ENCODE peak calls at places on chromosomes 5 and 9, in five cellular contexts. One of them, this sample, is unnamed.

GRCh38 chr9:21802418-21803000 is at the start of gene MTAP:
- DNase-seq in astrocyte of the spinal cord: peak
- DNase-seq in cardiac muscle cell: peak
- DNase-seq in activated naive CD4-positive, alpha-beta T cell treated with anti-CD3 and anti-CD28 coated beads for 36 hours: peak
- DNase-seq in fibroblast of pulmonary artery: peak
- DNase-seq in this sample: peak

GRCh38 chr5:110258460-110258859 is 468.0 kb downstream of the TMEM232 start:
- DNase-seq in astrocyte of the spinal cord: peak
- DNase-seq in cardiac muscle cell: peak
- DNase-seq in activated naive CD4-positive, alpha-beta T cell treated with anti-CD3 and anti-CD28 coated beads for 36 hours: no peak
- DNase-seq in fibroblast of pulmonary artery: no peak
- DNase-seq in this sample: no peak

GRCh38 chr5:154878642-154879335 is 20.4 kb downstream of the CNOT8 start:
- DNase-seq in fibroblast of pulmonary artery: no peak
- DNase-seq in activated naive CD4-positive, alpha-beta T cell treated with anti-CD3 and anti-CD28 coated beads for 36 hours: no peak
- DNase-seq in cardiac muscle cell: no peak
- DNase-seq in astrocyte of the spinal cord: peak
- DNase-seq in this sample: no peak

GRCh38 chr5:179486596-179487051 is 63.7 kb upstream of the RUFY1 start:
- DNase-seq in astrocyte of the spinal cord: no peak
- DNase-seq in activated naive CD4-positive, alpha-beta T cell treated with anti-CD3 and anti-CD28 coated beads for 36 hours: no peak
- DNase-seq in fibroblast of pulmonary artery: peak
- DNase-seq in cardiac muscle cell: peak
- DNase-seq in this sample: no peak

GRCh38 chr9:12812710-12813109 is 37.9 kb downstream of the LURAP1L start:
- DNase-seq in cardiac muscle cell: no peak
- DNase-seq in astrocyte of the spinal cord: peak
- DNase-seq in activated naive CD4-positive, alpha-beta T cell treated with anti-CD3 and anti-CD28 coated beads for 36 hours: no peak
- DNase-seq in fibroblast of pulmonary artery: no peak
- DNase-seq in this sample: no peak

GRCh38 chr5:133749331-133749985 is 137.1 kb upstream of the FSTL4 start:
- DNase-seq in activated naive CD4-positive, alpha-beta T cell treated with anti-CD3 and anti-CD28 coated beads for 36 hours: peak
- DNase-seq in fibroblast of pulmonary artery: no peak
- DNase-seq in cardiac muscle cell: no peak
- DNase-seq in astrocyte of the spinal cord: no peak
- DNase-seq in this sample: no peak

GRCh38 chr5:159911349-159911748 is 4.9 kb upstream of the ADRA1B start:
- DNase-seq in activated naive CD4-positive, alpha-beta T cell treated with anti-CD3 and anti-CD28 coated beads for 36 hours: no peak
- DNase-seq in cardiac muscle cell: peak
- DNase-seq in astrocyte of the spinal cord: no peak
- DNase-seq in fibroblast of pulmonary artery: no peak
- DNase-seq in this sample: no peak

GRCh38 chr5:161411156-161411555 is 135.4 kb downstream of the GABRB2 start:
- DNase-seq in cardiac muscle cell: no peak
- DNase-seq in fibroblast of pulmonary artery: no peak
- DNase-seq in activated naive CD4-positive, alpha-beta T cell treated with anti-CD3 and anti-CD28 coated beads for 36 hours: no peak
- DNase-seq in astrocyte of the spinal cord: no peak
- DNase-seq in this sample: no peak

GRCh38 chr5:172509405-172509781 is 55.1 kb upstream of the SH3PXD2B start:
- DNase-seq in fibroblast of pulmonary artery: no peak
- DNase-seq in cardiac muscle cell: no peak
- DNase-seq in astrocyte of the spinal cord: no peak
- DNase-seq in activated naive CD4-positive, alpha-beta T cell treated with anti-CD3 and anti-CD28 coated beads for 36 hours: no peak
- DNase-seq in this sample: no peak

GRCh38 chr5:105882956-105883481 is 1787.7 kb downstream of the EFNA5 start:
- DNase-seq in activated naive CD4-positive, alpha-beta T cell treated with anti-CD3 and anti-CD28 coated beads for 36 hours: no peak
- DNase-seq in cardiac muscle cell: no peak
- DNase-seq in astrocyte of the spinal cord: no peak
- DNase-seq in fibroblast of pulmonary artery: no peak
- DNase-seq in this sample: no peak

GRCh38 chr5:68193481-68194036 is 22.0 kb upstream of the PIK3R1 start:
- DNase-seq in astrocyte of the spinal cord: peak
- DNase-seq in cardiac muscle cell: no peak
- DNase-seq in fibroblast of pulmonary artery: peak
- DNase-seq in activated naive CD4-positive, alpha-beta T cell treated with anti-CD3 and anti-CD28 coated beads for 36 hours: no peak
- DNase-seq in this sample: no peak